ENCODE peak calls at places on chromosomes 3 and 15, in ten cellular contexts. W is upper lobe of right lung; M is lower leg skin; F is astrocyte of the spinal cord; N is IMR-90; A is CD8-positive, alpha-beta T cell; B is choroid plexus epithelial cell; H is GM06990; T is left lung; S is ovary. X is an unnamed sample.

GRCh38 chr15:41804361-41804760 is 23.5 kb upstream of the JMJD7 start:
- DNase-seq in W (no peak), M (no peak), F (no peak), N (no peak), A (no peak), B (no peak), H (no peak), T (no peak), S (no peak), X (peak; percentile 99)

GRCh38 chr15:93088981-93089854 is at the start of gene RGMA:
- DNase-seq in W (peak; percentile 66), M (no peak), F (no peak), N (no peak), A (no peak), B (no peak), H (no peak), T (no peak), S (peak; percentile 77), X (peak; percentile 23)

GRCh38 chr3:32147509-32147908 is 41.1 kb downstream of the GPD1L start:
- DNase-seq in W (no peak), M (no peak), F (no peak), N (peak; percentile 18), A (no peak), B (no peak), H (no peak), T (no peak), S (no peak), X (peak; percentile 57)

GRCh38 chr3:146326875-146327543 is 76.1 kb upstream of the PLSCR4 start:
- DNase-seq in W (no peak), M (no peak), F (peak; percentile 79), N (peak; percentile 82), A (no peak), B (peak; percentile 89), H (no peak), T (no peak), S (peak; percentile 50), X (peak; percentile 55)

GRCh38 chr3:156675744-156676466 is 1.5 kb downstream of the TIPARP start:
- DNase-seq in W (no peak), M (peak; percentile 87), F (peak; percentile 86), N (peak; percentile 86), A (no peak), B (peak; percentile 88), H (no peak), T (peak; percentile 35), S (peak; percentile 51), X (peak; percentile 97)

GRCh38 chr3:4980229-4981159 is 1.3 kb downstream of the BHLHE40 start:
- DNase-seq in W (peak; percentile 94), M (peak; percentile 98), F (peak; percentile 95), N (peak; percentile 92), A (peak; percentile 80), B (peak; percentile 94), H (peak; percentile 92), T (peak; percentile 92), S (peak; percentile 93), X (peak; percentile 86)

GRCh38 chr3:124824286-124824915 is 62.8 kb downstream of the ITGB5 start:
- DNase-seq in W (no peak), M (no peak), F (no peak), N (peak; percentile 24), A (no peak), B (no peak), H (no peak), T (no peak), S (no peak), X (no peak)

GRCh38 chr15:28921925-28922711 is 36.3 kb downstream of the APBA2 start:
- DNase-seq in W (no peak), M (no peak), F (no peak), N (no peak), A (no peak), B (no peak), H (no peak), T (no peak), S (no peak), X (no peak)

GRCh38 chr3:149553781-149554451 is 79.4 kb downstream of the TM4SF4 start:
- DNase-seq in W (no peak), M (no peak), F (peak; percentile 94), N (peak; percentile 94), A (no peak), B (peak; percentile 73), H (no peak), T (peak; percentile 38), S (peak; percentile 61), X (no peak)

GRCh38 chr3:157175678-157176077 is 15.7 kb upstream of the CCNL1 start:
- DNase-seq in W (peak; percentile 70), M (peak; percentile 90), F (no peak), N (no peak), A (no peak), B (peak; percentile 32), H (no peak), T (no peak), S (peak; percentile 65), X (peak; percentile 24)

GRCh38 chr15:87144775-87145174 is 1065.1 kb downstream of the AGBL1 start:
- DNase-seq in W (no peak), M (no peak), F (peak; percentile 24), N (peak; percentile 36), A (no peak), B (peak; percentile 8), H (no peak), T (no peak), S (no peak), X (peak; percentile 46)

DNA sequence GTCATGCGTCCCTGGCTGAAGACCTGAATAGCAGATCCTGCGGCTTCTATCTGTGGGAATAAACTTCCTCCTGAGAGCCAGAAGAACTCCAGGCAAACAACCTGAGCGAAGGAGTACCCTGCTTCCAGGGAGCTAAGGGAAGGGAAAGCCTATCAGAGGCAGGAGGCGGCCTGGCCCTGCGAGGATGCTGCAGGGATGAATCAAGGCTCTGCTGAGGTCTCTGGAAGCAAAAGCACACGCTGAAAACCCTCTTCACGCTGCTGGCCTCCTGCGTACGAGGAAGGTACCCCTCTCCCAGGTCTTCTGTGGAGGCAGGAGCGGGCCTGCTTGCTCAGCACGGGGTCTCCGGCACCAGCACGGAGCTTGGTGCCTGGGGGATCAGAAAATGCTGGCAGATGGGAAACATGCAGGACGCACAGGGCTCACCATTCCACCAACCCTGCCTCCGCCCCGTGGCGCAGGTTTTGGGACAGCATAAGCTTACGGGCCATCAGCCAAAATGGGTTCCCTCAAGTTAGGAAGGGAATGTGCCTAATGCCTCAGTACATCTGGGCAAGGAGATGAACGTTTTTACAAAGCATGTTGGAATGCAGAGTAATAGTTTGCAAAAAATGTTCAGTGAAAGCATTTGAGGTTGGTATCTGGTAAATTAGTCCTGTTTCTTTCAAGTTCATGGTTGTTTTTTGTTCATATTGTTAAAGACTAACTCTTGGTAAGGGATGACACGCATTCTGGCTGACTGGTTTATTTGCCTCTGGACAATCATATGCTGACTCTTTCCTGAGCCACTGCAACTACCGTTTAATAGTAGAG is 72.3 kb downstream of the CHSY1 start:
- DNase-seq in W (no peak), M (no peak), F (peak; percentile 73), N (peak; percentile 74), A (no peak), B (peak; percentile 67), H (no peak), T (no peak), S (no peak), X (no peak)
- H3K4me3 ChIP-seq in W (no peak overlapping the region), M (no peak overlapping the region), F (no peak overlapping the region), N (no peak overlapping the region), A (no peak overlapping the region), B (no peak overlapping the region), H (no peak overlapping the region), T (no peak overlapping the region), S (no peak overlapping the region), X (no peak overlapping the region)

GRCh38 chr3:51269466-51269865 is 115.6 kb upstream of the MANF start:
- DNase-seq in W (no peak), M (no peak), F (no peak), N (no peak), A (no peak), B (peak; percentile 16), H (no peak), T (no peak), S (no peak), X (peak; percentile 50)
- TF ChIP-seq CTCF in W (no peak), M (no peak), F (peak; percentile 11), N (peak; percentile 34), A (no peak), B (peak; percentile 33), H (peak; percentile 11), T (no peak), S (no peak), X (peak; percentile 66)

GRCh38 chr15:89406218-89406716 is 71.6 kb upstream of the POLG start:
- DNase-seq in W (no peak), M (no peak), F (no peak), N (no peak), A (no peak), B (no peak), H (no peak), T (no peak), S (no peak), X (no peak)

GRCh38 chr15:89408512-89409183 is 74.0 kb upstream of the POLG start:
- DNase-seq in W (no peak), M (no peak), F (peak; percentile 21), N (peak; percentile 6), A (no peak), B (peak; percentile 19), H (no peak), T (no peak), S (no peak), X (no peak)

GRCh38 chr15:89404023-89404422 is 69.4 kb upstream of the POLG start:
- DNase-seq in W (no peak), M (no peak), F (no peak), N (no peak), A (no peak), B (no peak), H (no peak), T (no peak), S (no peak), X (no peak)

GRCh38 chr15:89409184-89409992 is 74.8 kb upstream of the POLG start:
- DNase-seq in W (no peak), M (no peak), F (no peak), N (no peak), A (no peak), B (no peak), H (no peak), T (no peak), S (no peak), X (no peak)

GRCh38 chr15:89406756-89407650 is 72.4 kb upstream of the POLG start:
- DNase-seq in W (no peak), M (no peak), F (no peak), N (no peak), A (no peak), B (no peak), H (no peak), T (no peak), S (no peak), X (peak; percentile 24)
- H3K4me3 ChIP-seq in W (peak overlapping the region; percentile 26), M (no peak overlapping the region), F (no peak overlapping the region), N (no peak overlapping the region), A (no peak overlapping the region), B (no peak overlapping the region), H (no peak overlapping the region), T (peak overlapping the region; percentile 13), S (no peak overlapping the region), X (no peak overlapping the region)

DNA sequence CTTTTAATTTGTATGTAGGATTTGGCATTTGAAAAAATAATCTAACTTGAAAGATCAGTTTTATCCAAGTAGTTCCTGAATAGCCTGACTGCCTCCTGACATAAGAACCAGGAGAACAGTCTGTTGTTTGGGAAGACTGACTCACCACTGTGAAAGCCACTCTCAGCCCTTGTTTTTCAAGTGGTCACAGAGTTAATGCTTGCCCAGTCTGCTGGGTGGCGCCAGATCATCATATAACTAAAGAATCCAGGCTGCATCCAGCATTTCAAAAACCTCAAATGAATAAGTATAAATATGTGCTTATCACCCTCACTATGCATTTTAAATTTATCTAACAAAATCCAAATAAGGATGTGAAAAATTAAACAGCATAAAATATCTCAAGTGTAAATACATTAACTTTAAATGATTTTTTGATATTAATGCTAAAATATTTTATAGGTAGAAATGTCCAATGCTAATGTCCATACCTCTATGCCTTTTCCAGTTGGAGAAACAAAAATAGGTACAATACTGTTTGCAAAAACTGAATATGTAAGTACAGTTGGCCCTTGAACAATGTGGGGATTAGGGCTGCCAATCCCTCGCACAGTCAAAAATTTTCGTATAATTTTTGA is 26.9 kb upstream of the ZBBX start:
- DNase-seq in W (no peak), M (no peak), F (peak; percentile 82), N (peak; percentile 15), A (no peak), B (peak; percentile 38), H (no peak), T (peak; percentile 42), S (peak; percentile 35), X (peak; percentile 84)
- TF ChIP-seq CTCF in W (peak; percentile 44), M (no peak), F (peak; percentile 64), N (peak; percentile 26), A (no peak), B (peak; percentile 33), H (peak; percentile 26), T (peak; percentile 31), S (no peak), X (peak; percentile 68)